ENCODE peak calls at places on chromosomes 13 and 19, in eight cellular contexts. N is right cardiac atrium, H is esophagus squamous epithelium, U is tibial artery, A is ascending aorta, I is tibial nerve, V is dorsolateral prefrontal cortex, E is astrocyte of the cerebellum. B is an unnamed sample.

GRCh38 chr19:35755550-35756371 is 1.1 kb downstream of the HSPB6 start:
- DNase-seq in N (peak), H (no peak), U (peak), A (peak), I (peak), V (no peak), E (no peak), B (no peak)

GRCh38 chr13:40651866-40652587 is 14.4 kb downstream of the FOXO1 start:
- DNase-seq in N (no peak), H (no peak), U (no peak), A (no peak), I (no peak), V (no peak), E (no peak), B (peak)

GRCh38 chr13:95644611-95645052 is at the start of gene DZIP1:
- DNase-seq in N (peak), H (no peak), U (peak), A (no peak), I (peak), V (peak), E (peak), B (no peak)

GRCh38 chr19:31306006-31306753 is 43.1 kb downstream of the TSHZ3 start:
- DNase-seq in N (no peak), H (no peak), U (no peak), A (no peak), I (no peak), V (no peak), E (no peak), B (no peak)

GRCh38 chr13:19181021-19181620 is 503 bp downstream of the TUBA3C start:
- DNase-seq in N (no peak), H (no peak), U (no peak), A (no peak), I (no peak), V (no peak), E (no peak), B (no peak)

GRCh38 chr19:4910594-4911273 is 1.4 kb downstream of the UHRF1 start:
- DNase-seq in N (peak), H (no peak), U (no peak), A (no peak), I (no peak), V (no peak), E (no peak), B (peak)

GRCh38 chr13:25276748-25277147 is 10.5 kb downstream of the MTMR6 start:
- DNase-seq in N (no peak), H (no peak), U (no peak), A (no peak), I (no peak), V (no peak), E (no peak), B (no peak)

GRCh38 chr19:18468930-18469244 is 31.0 kb upstream of the ISYNA1 start:
- DNase-seq in N (no peak), H (no peak), U (no peak), A (no peak), I (no peak), V (no peak), E (no peak), B (no peak)

GRCh38 chr19:8506402-8506957 is 4.0 kb upstream of the PRAM1 start:
- DNase-seq in N (no peak), H (no peak), U (no peak), A (no peak), I (no peak), V (no peak), E (no peak), B (no peak)

GRCh38 chr19:32041681-32042292 is 303.6 kb upstream of the ZNF507 start:
- DNase-seq in N (peak), H (no peak), U (no peak), A (no peak), I (no peak), V (peak), E (peak), B (peak)

GRCh38 chr13:46866150-46866549 is 30.7 kb downstream of the HTR2A start:
- DNase-seq in N (peak), H (peak), U (no peak), A (no peak), I (no peak), V (no peak), E (no peak), B (peak)

GRCh38 chr13:95264225-95264624 is 37.0 kb downstream of the ABCC4 start:
- DNase-seq in N (no peak), H (no peak), U (no peak), A (no peak), I (no peak), V (no peak), E (no peak), B (no peak)

GRCh38 chr19:34577531-34578101 is 96.1 kb downstream of the WTIP start:
- DNase-seq in N (no peak), H (no peak), U (no peak), A (no peak), I (no peak), V (no peak), E (no peak), B (no peak)

GRCh38 chr13:76012091-76012721 is 376.1 kb downstream of the LMO7 start:
- DNase-seq in N (no peak), H (no peak), U (no peak), A (no peak), I (no peak), V (no peak), E (no peak), B (no peak)

GRCh38 chr19:56347163-56347778 is 32.6 kb upstream of the ZSCAN5A start:
- DNase-seq in N (no peak), H (no peak), U (no peak), A (no peak), I (no peak), V (no peak), E (no peak), B (no peak)

GRCh38 chr13:98450495-98451167 is 126.3 kb downstream of the STK24 start:
- DNase-seq in N (peak), H (no peak), U (peak), A (no peak), I (no peak), V (peak), E (no peak), B (peak)

GRCh38 chr13:71867101-71867814 is at the start of gene DACH1:
- DNase-seq in N (peak), H (peak), U (no peak), A (no peak), I (no peak), V (no peak), E (peak), B (no peak)

GRCh38 chr19:10243606-10244005 is 8.4 kb upstream of the MRPL4 start:
- DNase-seq in N (no peak), H (no peak), U (no peak), A (no peak), I (no peak), V (no peak), E (no peak), B (no peak)

GRCh38 chr19:15260939-15261338 is 28.7 kb upstream of the EPHX3 start:
- DNase-seq in N (no peak), H (no peak), U (no peak), A (no peak), I (no peak), V (no peak), E (no peak), B (no peak)

GRCh38 chr19:33712268-33712667 is 84.4 kb upstream of the KCTD15 start:
- DNase-seq in N (no peak), H (no peak), U (no peak), A (no peak), I (no peak), V (no peak), E (no peak), B (no peak)

GRCh38 chr13:36829753-36830152 is 10.7 kb downstream of the RFXAP start:
- DNase-seq in N (no peak), H (no peak), U (no peak), A (no peak), I (no peak), V (no peak), E (no peak), B (no peak)

GRCh38 chr13:101624210-101624922 is 171.9 kb downstream of the ITGBL1 start:
- DNase-seq in N (peak), H (no peak), U (no peak), A (no peak), I (no peak), V (no peak), E (no peak), B (no peak)

GRCh38 chr13:39590466-39591036 is 12.4 kb downstream of the LHFPL6 start:
- DNase-seq in N (no peak), H (no peak), U (no peak), A (no peak), I (no peak), V (no peak), E (no peak), B (peak)

GRCh38 chr19:46863818-46864629 is 3.2 kb downstream of the ARHGAP35 start:
- DNase-seq in N (no peak), H (no peak), U (no peak), A (no peak), I (no peak), V (peak), E (peak), B (no peak)

GRCh38 chr13:44653261-44653660 is 77.1 kb upstream of the TSC22D1 start:
- DNase-seq in N (no peak), H (no peak), U (no peak), A (no peak), I (no peak), V (no peak), E (no peak), B (no peak)

GRCh38 chr19:5765220-5765619 is 19.3 kb downstream of the PRR22 start:
- DNase-seq in N (no peak), H (no peak), U (no peak), A (no peak), I (no peak), V (no peak), E (no peak), B (no peak)

GRCh38 chr19:41997121-41997850 is 3.3 kb upstream of the ATP1A3 start:
- DNase-seq in N (peak), H (no peak), U (no peak), A (no peak), I (no peak), V (no peak), E (peak), B (peak)

GRCh38 chr13:36601186-36601585 is 72.6 kb upstream of the SERTM1 start:
- DNase-seq in N (no peak), H (no peak), U (no peak), A (no peak), I (no peak), V (no peak), E (no peak), B (no peak)

GRCh38 chr13:50460366-50460765 is 383.1 kb downstream of the DLEU7 start:
- DNase-seq in N (no peak), H (no peak), U (no peak), A (no peak), I (no peak), V (no peak), E (no peak), B (no peak)

GRCh38 chr13:43307921-43308433 is 284.6 kb downstream of the DNAJC15 start:
- DNase-seq in N (peak), H (no peak), U (peak), A (peak), I (peak), V (peak), E (peak), B (peak)

GRCh38 chr19:33677745-33678426 is 56.1 kb downstream of the CHST8 start:
- DNase-seq in N (no peak), H (no peak), U (no peak), A (no peak), I (no peak), V (peak), E (no peak), B (no peak)

GRCh38 chr19:18650468-18651001 is 13.7 kb downstream of the KLHL26 start:
- DNase-seq in N (peak), H (no peak), U (peak), A (peak), I (peak), V (no peak), E (peak), B (no peak)

GRCh38 chr13:28338742-28339141 is 156.2 kb downstream of the FLT1 start:
- DNase-seq in N (no peak), H (no peak), U (no peak), A (no peak), I (no peak), V (no peak), E (no peak), B (no peak)

DNA sequence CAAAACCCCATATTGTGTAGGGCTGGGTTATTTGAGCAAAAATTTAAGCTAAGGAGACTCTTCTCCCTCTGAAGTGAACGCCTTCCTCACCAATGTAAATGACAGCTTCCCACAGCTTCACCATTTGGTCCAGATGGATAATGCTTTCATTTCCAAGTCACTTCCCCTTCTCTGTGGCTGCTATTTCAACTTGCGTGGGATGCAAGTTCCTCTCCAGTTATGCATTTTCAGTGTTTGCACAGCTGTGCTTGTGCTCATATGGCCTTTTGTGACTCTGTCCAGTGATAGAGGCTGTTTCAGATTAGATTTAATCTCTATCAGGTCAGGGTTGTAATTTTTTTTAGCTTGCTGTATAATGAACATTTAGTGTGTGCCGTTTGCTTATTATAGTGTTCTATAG is 86.4 kb downstream of the TNFRSF19 start:
- DNase-seq in N (no peak), H (no peak), U (no peak), A (no peak), I (no peak), V (no peak), E (no peak), B (no peak)
- H3K4me3 ChIP-seq in N (no peak), H (no peak), U (no peak), A (no peak), I (no peak), V (no peak), E (no peak), B (no peak)

GRCh38 chr19:13583753-13584152 is 77.5 kb upstream of the CACNA1A start:
- DNase-seq in N (no peak), H (no peak), U (no peak), A (no peak), I (no peak), V (no peak), E (no peak), B (no peak)
- H3K4me3 ChIP-seq in N (no peak), H (no peak), U (no peak), A (no peak), I (no peak), V (no peak), E (no peak), B (no peak)

GRCh38 chr19:45814851-45815481 is at the start of gene RSPH6A:
- DNase-seq in N (no peak), H (no peak), U (no peak), A (no peak), I (no peak), V (no peak), E (no peak), B (no peak)
- H3K4me3 ChIP-seq in N (peak), H (no peak), U (no peak), A (peak), I (peak), V (peak), E (no peak), B (no peak)

GRCh38 chr13:48456546-48456945 is 43.6 kb upstream of the LPAR6 start:
- DNase-seq in N (no peak), H (no peak), U (no peak), A (no peak), I (no peak), V (no peak), E (no peak), B (no peak)

GRCh38 chr13:48457578-48458242 is 44.8 kb upstream of the LPAR6 start:
- DNase-seq in N (peak), H (no peak), U (no peak), A (no peak), I (no peak), V (no peak), E (no peak), B (no peak)
- H3K4me3 ChIP-seq in N (no peak), H (no peak), U (no peak), A (no peak), I (no peak), V (no peak), E (no peak), B (no peak)

DNA sequence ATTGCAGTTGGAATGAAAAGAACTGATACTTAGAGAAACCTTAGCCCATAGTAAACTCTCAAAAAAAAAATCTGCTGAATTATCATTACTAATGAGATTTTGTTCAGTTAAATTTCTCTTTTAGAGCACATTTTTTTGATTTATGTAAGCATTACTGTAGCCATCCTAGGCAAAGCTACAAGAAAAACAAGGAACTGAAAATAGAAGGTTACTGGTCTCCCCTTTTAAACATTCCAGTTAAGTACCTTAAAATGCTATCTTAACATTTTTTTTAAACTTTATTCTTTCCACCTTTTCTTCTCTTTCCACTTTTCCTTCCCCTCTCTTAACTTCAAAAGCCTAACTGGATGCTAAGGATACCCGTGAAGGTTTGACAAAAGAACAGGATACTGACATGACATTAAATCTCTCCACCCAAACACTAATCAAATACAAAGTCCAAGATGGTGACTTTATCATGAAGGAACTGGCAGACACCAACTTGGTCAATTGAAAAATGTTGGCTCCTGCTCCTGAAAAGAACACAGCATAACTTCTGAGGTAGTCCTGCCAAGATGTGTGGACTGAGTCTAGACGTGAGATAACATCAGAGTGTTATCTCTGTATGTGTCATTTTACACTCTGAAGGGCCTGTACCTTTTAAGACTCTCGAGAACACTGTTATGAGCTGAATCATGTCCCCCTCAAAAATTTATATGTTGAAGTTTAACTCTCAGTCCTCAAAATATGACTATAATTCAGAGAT is 29.5 kb upstream of the SACS start:
- DNase-seq in N (no peak), H (no peak), U (no peak), A (no peak), I (no peak), V (no peak), E (no peak), B (no peak)
- H3K4me3 ChIP-seq in N (no peak), H (no peak), U (no peak), A (no peak), I (no peak), V (no peak), E (no peak), B (no peak)

GRCh38 chr19:48329167-48329891 is 4.0 kb downstream of the EMP3 start:
- DNase-seq in N (no peak), H (no peak), U (no peak), A (no peak), I (no peak), V (no peak), E (no peak), B (peak)
- H3K4me3 ChIP-seq in N (no peak), H (no peak), U (no peak), A (no peak), I (no peak), V (peak), E (peak), B (peak)

GRCh38 chr19:11332822-11333221 is 6.6 kb downstream of the RAB3D start:
- DNase-seq in N (no peak), H (no peak), U (no peak), A (no peak), I (no peak), V (no peak), E (no peak), B (no peak)

GRCh38 chr19:11330103-11330502 is 9.4 kb downstream of the RAB3D start:
- DNase-seq in N (no peak), H (no peak), U (no peak), A (no peak), I (no peak), V (no peak), E (no peak), B (no peak)

GRCh38 chr19:11337080-11337479 is 2.4 kb downstream of the RAB3D start:
- DNase-seq in N (peak), H (no peak), U (no peak), A (no peak), I (no peak), V (no peak), E (no peak), B (no peak)

GRCh38 chr19:11335449-11336146 is 3.9 kb downstream of the RAB3D start:
- DNase-seq in N (peak), H (no peak), U (no peak), A (no peak), I (no peak), V (no peak), E (no peak), B (no peak)

DNA sequence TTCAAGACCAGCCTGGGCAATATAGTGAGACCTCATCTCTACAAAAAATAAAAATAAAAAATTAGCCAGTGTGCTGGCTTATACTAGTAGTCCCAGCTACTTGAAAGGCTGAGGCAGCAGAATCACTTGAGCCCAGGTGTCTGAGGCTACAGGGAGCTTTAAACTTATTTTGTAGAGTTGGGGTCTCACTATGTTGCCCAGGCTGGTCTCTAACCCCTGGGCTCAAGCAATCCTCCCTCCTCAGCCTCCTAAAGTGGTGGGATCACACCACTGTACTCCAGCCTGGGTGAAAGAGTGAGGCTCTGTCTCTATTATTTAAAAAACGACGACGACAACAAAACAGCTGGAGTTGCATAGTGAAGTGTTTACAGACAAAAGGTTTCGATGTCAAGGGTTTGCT is 8.0 kb downstream of the RAB3D start:
- DNase-seq in N (no peak), H (no peak), U (no peak), A (no peak), I (no peak), V (no peak), E (no peak), B (no peak)
- H3K4me3 ChIP-seq in N (no peak), H (no peak), U (no peak), A (no peak), I (no peak), V (no peak), E (no peak), B (no peak)

DNA sequence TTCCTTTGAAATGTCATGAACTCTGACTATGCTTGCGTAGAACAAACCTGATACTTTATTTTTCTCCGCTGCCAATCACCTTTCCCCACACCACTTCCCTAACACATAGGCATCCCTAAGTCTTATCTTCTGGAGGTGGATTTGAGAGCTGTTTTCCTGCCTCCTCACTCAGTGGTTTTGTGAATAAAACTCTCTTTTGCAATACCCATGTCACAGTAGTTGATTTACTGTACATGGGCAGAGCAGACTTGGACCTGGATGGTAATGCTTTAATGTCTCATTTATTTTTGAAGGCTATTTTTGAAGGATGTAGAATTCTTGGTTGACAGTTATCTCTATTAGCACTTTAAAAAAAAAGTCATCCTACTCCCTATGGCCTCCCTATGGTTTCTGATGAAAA is 881.8 kb downstream of the SLITRK5 start:
- DNase-seq in N (no peak), H (no peak), U (no peak), A (no peak), I (no peak), V (no peak), E (no peak), B (no peak)
- H3K4me3 ChIP-seq in N (no peak), H (no peak), U (no peak), A (no peak), I (no peak), V (no peak), E (no peak), B (no peak)